ENCODE peak calls at places on chromosomes 11 and 22, in ten cellular contexts. L is activated naive CD4-positive, alpha-beta T cell; Z is LoVo; E is fibroblast of lung; H is activated T-cell treated with anti-CD3 and anti-CD28 coated beads, Interleukin-2, amount 50 U/mL, for 72 hours; K is cerebellar nuclear complex; M is GM03348; W is AG09309; D is activated naive CD8-positive, alpha-beta T cell treated with anti-CD3 and anti-CD28 coated beads, Interleukin-2, amount 50 U/mL, for 24 hours; B is immature natural killer cell. Q is an unnamed sample.

GRCh38 chr11:15816996-15817395 is 539.4 kb downstream of the SOX6 start:
- DNase-seq in L (no peak), Z (no peak), E (no peak), H (no peak), K (no peak), M (no peak), W (no peak), D (no peak), B (no peak), Q (no peak)

GRCh38 chr22:46169628-46170027 is 19.3 kb downstream of the PPARA start:
- DNase-seq in L (no peak), Z (no peak), E (no peak), H (no peak), K (no peak), M (no peak), W (no peak), D (no peak), B (no peak), Q (no peak)

GRCh38 chr11:12430351-12430750 is 53.0 kb downstream of the PARVA start:
- DNase-seq in L (no peak), Z (no peak), E (peak), H (no peak), K (no peak), M (no peak), W (no peak), D (no peak), B (no peak), Q (no peak)

GRCh38 chr11:3231851-3232744 is at the start of gene MRGPRE:
- DNase-seq in L (no peak), Z (no peak), E (no peak), H (no peak), K (no peak), M (peak), W (no peak), D (no peak), B (no peak), Q (no peak)

GRCh38 chr22:44895296-44896055 is 114.3 kb downstream of the PHF21B start:
- DNase-seq in L (no peak), Z (no peak), E (no peak), H (no peak), K (no peak), M (no peak), W (no peak), D (no peak), B (no peak), Q (no peak)

GRCh38 chr22:25054943-25055511 is 102.5 kb downstream of the KIAA1671 start:
- DNase-seq in L (no peak), Z (no peak), E (no peak), H (peak), K (no peak), M (no peak), W (no peak), D (peak), B (peak), Q (peak)

GRCh38 chr22:28123989-28124766 is 205.1 kb upstream of the PITPNB start:
- DNase-seq in L (no peak), Z (no peak), E (no peak), H (no peak), K (no peak), M (no peak), W (no peak), D (no peak), B (no peak), Q (no peak)

GRCh38 chr11:97451441-97451840 is 1061.6 kb downstream of the JRKL start:
- DNase-seq in L (no peak), Z (no peak), E (no peak), H (no peak), K (no peak), M (no peak), W (no peak), D (no peak), B (no peak), Q (no peak)

GRCh38 chr11:119773016-119773415 is 44.0 kb upstream of the NECTIN1 start:
- DNase-seq in L (no peak), Z (no peak), E (no peak), H (no peak), K (no peak), M (no peak), W (no peak), D (no peak), B (no peak), Q (no peak)

GRCh38 chr22:44668190-44668885 is 33.7 kb upstream of the PRR5 start:
- DNase-seq in L (no peak), Z (no peak), E (no peak), H (peak), K (no peak), M (peak), W (no peak), D (no peak), B (peak), Q (no peak)

GRCh38 chr11:94132152-94132558 is 3.5 kb downstream of the PANX1 start:
- DNase-seq in L (no peak), Z (no peak), E (peak), H (no peak), K (no peak), M (peak), W (no peak), D (no peak), B (no peak), Q (no peak)

GRCh38 chr11:113267536-113267935 is 46.8 kb upstream of the TTC12 start:
- DNase-seq in L (no peak), Z (no peak), E (no peak), H (no peak), K (no peak), M (no peak), W (no peak), D (no peak), B (no peak), Q (no peak)

GRCh38 chr11:68542617-68543016 is 82.1 kb downstream of the PPP6R3 start:
- DNase-seq in L (no peak), Z (no peak), E (peak), H (no peak), K (no peak), M (peak), W (peak), D (no peak), B (no peak), Q (no peak)

GRCh38 chr11:2699185-2699530 is 636 bp downstream of the KCNQ1OT1 start:
- DNase-seq in L (no peak), Z (no peak), E (no peak), H (peak), K (no peak), M (peak), W (no peak), D (peak), B (no peak), Q (no peak)

GRCh38 chr22:19722915-19723164 is 499 bp upstream of the GP1BB start:
- DNase-seq in L (no peak), Z (no peak), E (no peak), H (no peak), K (no peak), M (no peak), W (no peak), D (no peak), B (no peak), Q (no peak)

GRCh38 chr11:109112748-109113378 is 309.1 kb upstream of the C11orf87 start:
- DNase-seq in L (no peak), Z (no peak), E (no peak), H (no peak), K (no peak), M (no peak), W (no peak), D (no peak), B (no peak), Q (no peak)

GRCh38 chr22:39225591-39225990 is 19.2 kb downstream of the PDGFB start:
- DNase-seq in L (no peak), Z (no peak), E (no peak), H (no peak), K (no peak), M (no peak), W (no peak), D (no peak), B (no peak), Q (no peak)

Q was measured in natural killer cell treated with Interleukin-12 subunit alpha and Interleukin-12 subunit beta and Interleukin-15 and Interleukin-18, amount 100 ng/mL, for 72 hours.